ENCODE peak calls at places on chromosomes 5 and 9, in six cellular contexts. B is lower lobe of right lung, G is OCI-LY7, X is AG09319, M is PC-3, D is endothelial cell. Q is an unnamed sample.

GRCh38 chr9:95736891-95737522 is 138.5 kb upstream of the ERCC6L2 start:
- DNase-seq in X (no peak), M (no peak), D (no peak), G (no peak), B (no peak), Q (no peak)

GRCh38 chr5:82295144-82295543 is 17.0 kb upstream of the RPS23 start:
- DNase-seq in D (no peak), M (no peak), X (no peak), G (peak), B (no peak), Q (no peak)

GRCh38 chr9:113617550-113617949 is 154.0 kb downstream of the RGS3 start:
- DNase-seq in B (no peak), X (no peak), D (no peak), G (no peak), M (no peak), Q (no peak)

GRCh38 chr9:6098431-6098830 is 83.0 kb upstream of the RANBP6 start:
- DNase-seq in X (no peak), B (no peak), M (peak), D (no peak), G (no peak), Q (no peak)

GRCh38 chr9:111805841-111806241 is 11.1 kb upstream of the SHOC1 start:
- DNase-seq in X (no peak), B (no peak), D (no peak), M (peak), G (no peak), Q (no peak)

GRCh38 chr5:1404062-1404461 is 41.2 kb downstream of the SLC6A3 start:
- DNase-seq in B (peak), G (no peak), M (no peak), X (no peak), D (no peak), Q (no peak)

GRCh38 chr5:50595199-50595598 is 71.2 kb upstream of the PARP8 start:
- DNase-seq in M (peak), X (peak), D (no peak), B (no peak), G (no peak), Q (no peak)

GRCh38 chr9:114097613-114098020 is 1.5 kb downstream of the KIF12 start:
- DNase-seq in D (no peak), G (no peak), B (no peak), M (peak), X (no peak), Q (peak)

GRCh38 chr9:129121483-129121882 is 10.3 kb downstream of the PTPA start:
- DNase-seq in M (no peak), X (no peak), D (no peak), B (no peak), G (no peak), Q (no peak)

GRCh38 chr5:73318308-73318719 is 130.3 kb downstream of the FOXD1 start:
- DNase-seq in B (no peak), D (no peak), G (no peak), M (peak), X (no peak), Q (no peak)

GRCh38 chr5:138890686-138891085 is 15.6 kb upstream of the LRRTM2 start:
- DNase-seq in D (no peak), M (no peak), G (no peak), X (no peak), B (no peak), Q (no peak)

GRCh38 chr5:133296624-133297023 is 244.8 kb downstream of the HSPA4 start:
- DNase-seq in B (no peak), D (no peak), M (no peak), G (no peak), X (no peak), Q (no peak)

GRCh38 chr5:39376293-39376714 is 12.0 kb upstream of the C9 start:
- DNase-seq in X (no peak), M (peak), G (peak), B (no peak), D (peak), Q (peak)

GRCh38 chr9:117458066-117458465 is 43.2 kb upstream of the ASTN2 start:
- DNase-seq in D (no peak), B (no peak), X (no peak), G (no peak), M (no peak), Q (no peak)

GRCh38 chr5:127011151-127011550 is 19.2 kb downstream of the MARCHF3 start:
- DNase-seq in G (no peak), X (no peak), B (no peak), M (peak), D (no peak), Q (no peak)

GRCh38 chr5:128062172-128062746 is 21.3 kb upstream of the SLC12A2 start:
- DNase-seq in G (no peak), X (no peak), B (no peak), D (no peak), M (peak), Q (peak)

GRCh38 chr5:176608937-176609723 is 826 bp downstream of the GPRIN1 start:
- DNase-seq in X (no peak), G (peak), M (no peak), B (no peak), D (no peak), Q (no peak)

GRCh38 chr9:27671591-27671990 is 98.3 kb upstream of the C9orf72 start:
- DNase-seq in G (no peak), B (no peak), M (no peak), D (no peak), X (no peak), Q (no peak)

GRCh38 chr5:93899026-93899600 is 157.7 kb upstream of the POU5F2 start:
- DNase-seq in M (peak), D (no peak), X (no peak), B (no peak), G (peak), Q (no peak)

GRCh38 chr5:155260798-155261197 is 247.2 kb downstream of the KIF4B start:
- DNase-seq in G (peak), X (no peak), B (no peak), M (no peak), D (peak), Q (peak)

GRCh38 chr9:89536618-89537017 is 38.7 kb upstream of the SEMA4D start:
- DNase-seq in X (no peak), B (no peak), M (no peak), D (no peak), G (no peak), Q (no peak)

GRCh38 chr5:141816598-141817399 is 61.4 kb downstream of the PCDH1 start:
- DNase-seq in B (no peak), G (no peak), M (no peak), D (peak), X (no peak), Q (no peak)

GRCh38 chr9:10112070-10112469 is 500.7 kb downstream of the PTPRD start:
- DNase-seq in X (no peak), B (no peak), D (no peak), M (no peak), G (no peak), Q (no peak)

GRCh38 chr5:149423287-149424268 is 44.5 kb upstream of the IL17B start:
- DNase-seq in B (no peak), X (no peak), D (no peak), M (no peak), G (no peak), Q (no peak)

GRCh38 chr5:73412597-73412988 is 36.0 kb downstream of the FOXD1 start:
- DNase-seq in M (peak), X (no peak), B (no peak), G (no peak), D (no peak), Q (no peak)

DNA sequence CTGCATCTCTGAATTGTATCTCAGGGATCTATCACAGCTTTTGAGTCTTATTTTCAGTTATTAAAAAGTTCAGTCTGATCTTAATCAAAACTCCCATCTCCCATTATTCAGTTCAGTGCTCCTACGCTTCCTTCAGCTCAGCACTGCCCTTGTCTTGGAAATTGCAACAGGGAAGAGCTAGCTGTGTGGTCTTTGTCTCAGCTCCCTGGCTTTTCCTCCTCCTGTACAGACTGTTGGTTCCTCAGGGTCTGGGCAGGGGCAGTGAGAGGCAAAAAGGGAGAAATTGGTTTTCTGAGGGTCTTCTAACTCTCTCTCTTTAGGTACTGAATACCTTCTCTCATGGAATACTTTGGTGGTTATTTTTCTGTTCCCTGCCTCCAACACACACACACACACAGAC is 48.2 kb downstream of the PDE8B start:
- DNase-seq in M (no peak), B (no peak), X (no peak), D (no peak), G (no peak), Q (no peak)
- TF ChIP-seq CTCF in M (no peak), B (no peak), X (no peak), D (no peak), G (no peak), Q (no peak)

DNA sequence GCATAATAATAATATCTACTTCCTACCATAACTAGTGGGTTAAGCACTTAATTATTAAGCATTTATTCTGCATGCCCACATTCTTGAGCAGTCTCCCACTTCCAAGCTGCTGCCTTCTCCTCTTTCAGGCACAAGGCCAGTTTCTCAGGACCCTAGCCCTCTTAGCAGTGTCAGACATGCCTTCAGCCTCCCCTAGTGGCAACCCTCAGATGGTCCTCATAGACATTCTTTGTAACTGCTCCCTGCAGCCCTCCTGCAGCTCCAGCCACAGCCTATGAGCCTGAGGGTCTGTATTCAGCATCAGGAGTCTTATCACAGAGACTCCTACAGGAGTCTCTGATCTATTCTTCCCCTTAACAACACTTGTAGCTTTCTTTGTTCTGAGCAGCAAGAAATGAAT is 3.8 kb downstream of the IL9 start:
- DNase-seq in B (no peak), G (peak), X (no peak), D (peak), M (no peak), Q (no peak)
- TF ChIP-seq CTCF in B (no peak), G (peak), X (peak), D (no peak), M (peak), Q (no peak)

DNA sequence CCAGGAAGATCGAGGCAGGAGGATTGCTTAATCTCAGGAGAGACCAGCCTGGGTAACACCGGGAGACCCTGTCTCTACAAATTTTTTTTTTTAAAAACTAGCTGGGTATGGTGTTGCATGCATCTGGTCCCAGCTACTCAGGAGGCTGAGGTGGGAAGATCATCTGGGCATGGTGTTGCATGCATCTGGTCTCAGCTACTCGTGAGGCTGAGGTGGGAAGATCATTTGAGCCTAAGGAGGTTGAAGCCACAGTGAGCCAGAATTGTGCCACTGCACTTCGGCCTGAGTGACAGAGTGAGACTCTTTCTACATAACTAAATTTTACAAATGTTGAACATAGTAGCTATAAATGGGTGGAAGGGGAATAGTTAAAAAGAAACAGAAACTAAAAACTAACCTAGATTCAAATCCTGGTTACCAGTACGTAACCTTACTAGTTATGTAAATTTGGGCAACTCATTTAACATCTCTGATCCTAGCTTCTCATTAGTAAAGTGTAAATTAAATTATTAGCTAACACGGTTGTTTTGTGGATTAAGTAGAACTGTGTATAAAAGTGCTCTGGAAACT is 41.7 kb downstream of the TMEM161B start:
- DNase-seq in G (no peak), D (no peak), X (no peak), B (no peak), M (no peak), Q (no peak)
- TF ChIP-seq CTCF in G (no peak), D (no peak), X (no peak), B (no peak), M (no peak), Q (no peak)

GRCh38 chr5:107414802-107415201 is 255.9 kb downstream of the EFNA5 start:
- DNase-seq in G (no peak), B (no peak), D (no peak), X (no peak), M (no peak), Q (no peak)
- TF ChIP-seq CTCF in G (no peak), B (no peak), D (no peak), X (no peak), M (no peak), Q (no peak)

DNA sequence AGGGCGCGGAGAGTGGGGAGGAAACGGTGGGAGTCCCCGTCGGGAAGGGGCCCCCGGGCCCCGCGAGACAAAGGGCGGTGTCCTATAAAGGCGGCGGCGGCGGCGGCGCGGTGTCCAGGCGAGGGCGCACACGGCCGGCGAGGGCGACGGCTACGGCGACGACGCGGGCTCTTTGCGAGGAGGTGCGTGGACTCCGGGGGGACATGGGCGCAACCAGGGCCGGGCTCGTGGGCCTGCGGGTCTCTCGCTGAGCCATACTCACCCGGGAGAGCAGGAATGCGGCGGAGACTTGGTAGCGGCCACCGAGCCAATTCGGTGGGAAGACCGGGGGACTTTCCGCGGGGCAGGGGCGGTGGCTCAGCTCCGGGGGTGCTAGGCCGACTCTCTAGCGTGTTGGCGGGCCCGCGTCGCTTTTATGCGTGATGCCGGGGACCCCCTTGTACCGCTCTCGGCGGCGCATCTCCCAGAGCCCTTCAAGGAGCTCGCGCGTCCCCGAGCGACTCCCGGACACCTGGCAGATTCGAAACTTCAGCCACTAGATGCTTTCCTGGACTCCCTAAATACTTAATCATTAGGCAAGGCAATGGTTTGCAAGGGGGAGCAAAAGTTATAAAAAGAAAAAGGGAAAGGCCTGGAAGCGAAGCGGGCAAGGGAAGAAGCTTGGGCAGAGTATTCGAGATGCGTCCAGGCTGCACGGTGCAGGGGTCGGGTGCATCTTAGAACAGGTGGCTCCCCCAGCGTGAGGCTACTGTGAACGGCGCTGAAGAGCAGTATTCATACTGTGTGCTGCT is 5.9 kb upstream of the TAL2 start:
- DNase-seq in G (no peak), M (no peak), D (peak), X (no peak), B (no peak), Q (peak)
- TF ChIP-seq CTCF in G (no peak), M (peak), D (no peak), X (no peak), B (peak), Q (no peak)

GRCh38 chr9:125119643-125120286 is 23.6 kb downstream of the SCAI start:
- DNase-seq in M (no peak), G (peak), B (no peak), D (no peak), X (no peak), Q (no peak)
- TF ChIP-seq CTCF in M (no peak), G (peak), B (no peak), D (no peak), X (peak), Q (no peak)

GRCh38 chr5:9515451-9515850 is 30.4 kb downstream of the SEMA5A start:
- DNase-seq in G (no peak), X (no peak), M (no peak), D (no peak), B (no peak), Q (no peak)

GRCh38 chr5:9514968-9515367 is 30.9 kb downstream of the SEMA5A start:
- DNase-seq in M (no peak), X (no peak), D (no peak), B (no peak), G (no peak), Q (no peak)

GRCh38 chr5:9516591-9516990 is 29.3 kb downstream of the SEMA5A start:
- DNase-seq in B (no peak), G (no peak), D (peak), M (peak), X (no peak), Q (no peak)

GRCh38 chr5:9512452-9512851 is 33.4 kb downstream of the SEMA5A start:
- DNase-seq in D (no peak), X (no peak), M (no peak), B (no peak), G (no peak), Q (no peak)

GRCh38 chr5:9513825-9514224 is 32.0 kb downstream of the SEMA5A start:
- DNase-seq in D (no peak), M (peak), G (no peak), B (no peak), X (no peak), Q (no peak)
- TF ChIP-seq CTCF in D (peak), M (peak), G (no peak), B (no peak), X (peak), Q (no peak)

Q was measured in Calu3.